ENCODE peak calls at places on chromosome 17, in ten cellular contexts. A, Q, Y, F, N, I, S, J, Z and W are unnamed samples.

GRCh38 chr17:7173687-7174602 is 5.2 kb downstream of the ASGR1 start:
- DNase-seq in A (peak; percentile 54), Q (peak; percentile 83), Y (no peak), F (no peak), N (peak; percentile 63), I (peak; percentile 90), S (peak; percentile 34), J (no peak), Z (no peak), W (no peak)

GRCh38 chr17:27873746-27874145 is 19.4 kb downstream of the LYRM9 start:
- DNase-seq in A (no peak), Q (no peak), Y (no peak), F (no peak), N (no peak), I (no peak), S (no peak), J (no peak), Z (no peak), W (peak; percentile 29)

GRCh38 chr17:76556759-76557367 is 17.0 kb downstream of the PRCD start:
- DNase-seq in A (no peak), Q (no peak), Y (peak; percentile 49), F (no peak), N (no peak), I (peak; percentile 88), S (peak; percentile 80), J (no peak), Z (peak; percentile 53), W (peak; percentile 55)

GRCh38 chr17:9332164-9332527 is 243.5 kb downstream of the STX8 start:
- DNase-seq in A (no peak), Q (no peak), Y (no peak), F (no peak), N (no peak), I (no peak), S (no peak), J (no peak), Z (no peak), W (no peak)

GRCh38 chr17:82367724-82368524 is 3.6 kb upstream of the UTS2R start:
- DNase-seq in A (no peak), Q (no peak), Y (peak; percentile 11), F (no peak), N (peak; percentile 42), I (no peak), S (no peak), J (no peak), Z (peak; percentile 81), W (no peak)

GRCh38 chr17:21510686-21511367 is 134.7 kb downstream of the KCNJ12 start:
- DNase-seq in A (no peak), Q (no peak), Y (no peak), F (no peak), N (no peak), I (no peak), S (no peak), J (no peak), Z (no peak), W (no peak)

GRCh38 chr17:62703269-62703775 is 75.9 kb downstream of the MRC2 start:
- DNase-seq in A (no peak), Q (peak; percentile 96), Y (peak; percentile 53), F (no peak), N (no peak), I (no peak), S (no peak), J (no peak), Z (peak; percentile 70), W (peak; percentile 55)

GRCh38 chr17:63523256-63523869 is at the start of gene KCNH6:
- DNase-seq in A (no peak), Q (no peak), Y (no peak), F (no peak), N (no peak), I (peak; percentile 23), S (no peak), J (no peak), Z (no peak), W (no peak)

GRCh38 chr17:38428643-38429371 is 543 bp downstream of the ARHGAP23 start:
- DNase-seq in A (peak; percentile 68), Q (peak; percentile 87), Y (peak; percentile 46), F (no peak), N (no peak), I (peak; percentile 89), S (peak; percentile 63), J (no peak), Z (no peak), W (peak; percentile 65)

GRCh38 chr17:38591759-38592241 is 14.0 kb downstream of the SRCIN1 start:
- DNase-seq in A (no peak), Q (peak; percentile 73), Y (no peak), F (no peak), N (no peak), I (no peak), S (peak; percentile 44), J (no peak), Z (no peak), W (peak; percentile 38)

GRCh38 chr17:278055-279028 is 74.3 kb downstream of the RPH3AL start:
- DNase-seq in A (no peak), Q (peak; percentile 11), Y (no peak), F (no peak), N (no peak), I (no peak), S (no peak), J (no peak), Z (no peak), W (no peak)

GRCh38 chr17:1766382-1767135 is 4.7 kb downstream of the SERPINF1 start:
- DNase-seq in A (peak; percentile 53), Q (no peak), Y (no peak), F (no peak), N (no peak), I (no peak), S (peak; percentile 30), J (no peak), Z (no peak), W (no peak)

GRCh38 chr17:1765576-1765975 is 3.7 kb downstream of the SERPINF1 start:
- DNase-seq in A (no peak), Q (no peak), Y (no peak), F (no peak), N (no peak), I (no peak), S (no peak), J (no peak), Z (no peak), W (no peak)

GRCh38 chr17:1762233-1762905 is 509 bp downstream of the SERPINF1 start:
- DNase-seq in A (peak; percentile 59), Q (no peak), Y (peak; percentile 39), F (peak; percentile 16), N (peak; percentile 18), I (no peak), S (peak; percentile 72), J (no peak), Z (no peak), W (peak; percentile 52)

GRCh38 chr17:1764274-1764673 is 2.4 kb downstream of the SERPINF1 start:
- DNase-seq in A (peak; percentile 71), Q (peak; percentile 85), Y (peak; percentile 87), F (peak; percentile 75), N (no peak), I (peak; percentile 86), S (peak; percentile 96), J (peak; percentile 76), Z (no peak), W (peak; percentile 94)

GRCh38 chr17:1762906-1763829 is 1.3 kb downstream of the SERPINF1 start:
- DNase-seq in A (peak; percentile 50), Q (no peak), Y (peak; percentile 74), F (peak; percentile 43), N (no peak), I (no peak), S (peak; percentile 89), J (no peak), Z (peak; percentile 38), W (peak; percentile 85)
- H3K4me3 ChIP-seq in A (peak overlapping the region; percentile 56), Q (no peak overlapping the region), Y (peak overlapping the region; percentile 51), F (peak overlapping the region; percentile 75), N (peak overlapping the region; percentile 12), I (peak overlapping the region; percentile 31), S (peak overlapping the region; percentile 76), J (peak overlapping the region; percentile 66), Z (no peak overlapping the region), W (peak overlapping the region; percentile 73)

GRCh38 chr17:44548714-44549230 is 8.5 kb upstream of the FZD2 start:
- DNase-seq in A (no peak), Q (no peak), Y (no peak), F (no peak), N (no peak), I (no peak), S (no peak), J (no peak), Z (no peak), W (no peak)

GRCh38 chr17:44543905-44544523 is 13.3 kb upstream of the FZD2 start:
- DNase-seq in A (no peak), Q (no peak), Y (no peak), F (no peak), N (no peak), I (no peak), S (no peak), J (no peak), Z (no peak), W (no peak)

GRCh38 chr17:44546711-44547606 is 10.3 kb upstream of the FZD2 start:
- DNase-seq in A (no peak), Q (no peak), Y (peak; percentile 73), F (no peak), N (no peak), I (no peak), S (peak; percentile 66), J (no peak), Z (no peak), W (peak; percentile 53)

GRCh38 chr17:44549736-44550135 is 7.5 kb upstream of the FZD2 start:
- DNase-seq in A (no peak), Q (no peak), Y (no peak), F (no peak), N (no peak), I (no peak), S (no peak), J (no peak), Z (no peak), W (no peak)

GRCh38 chr17:44547625-44548297 is 9.5 kb upstream of the FZD2 start:
- DNase-seq in A (peak; percentile 17), Q (no peak), Y (no peak), F (no peak), N (no peak), I (no peak), S (peak; percentile 59), J (no peak), Z (no peak), W (no peak)
- TF ChIP-seq CTCF in A (no peak), Q (no peak), Y (no peak), F (no peak), N (no peak), I (no peak), S (no peak), J (no peak), Z (no peak), W (no peak)

DNA sequence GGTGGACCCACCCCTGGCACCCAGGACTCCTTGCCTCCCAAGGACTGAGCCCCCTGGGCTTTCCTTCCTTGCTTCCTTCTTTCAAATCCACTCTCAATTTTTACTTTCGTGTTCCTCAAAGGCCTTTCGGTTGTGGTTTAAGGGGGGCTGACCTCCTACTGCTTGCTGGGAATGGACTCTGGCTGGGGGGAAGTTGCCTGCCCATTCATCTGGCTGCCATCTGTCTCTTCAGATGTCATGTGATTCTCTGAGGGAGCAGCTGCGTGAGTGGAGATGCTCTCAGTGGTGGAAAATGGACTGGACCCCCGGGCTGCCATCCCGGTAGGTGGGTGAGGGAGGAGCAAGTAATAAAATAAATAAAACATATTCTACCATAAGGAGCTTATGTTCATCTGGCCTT is 93.8 kb upstream of the RPRML start:
- DNase-seq in A (no peak), Q (no peak), Y (peak; percentile 33), F (no peak), N (no peak), I (no peak), S (no peak), J (no peak), Z (no peak), W (peak; percentile 83)
- H3K4me3 ChIP-seq in A (no peak overlapping the region), Q (no peak overlapping the region), Y (no peak overlapping the region), F (no peak overlapping the region), N (no peak overlapping the region), I (no peak overlapping the region), S (no peak overlapping the region), J (no peak overlapping the region), Z (no peak overlapping the region), W (no peak overlapping the region)

GRCh38 chr17:14950216-14950615 is 314.9 kb downstream of the PMP22 start:
- DNase-seq in A (no peak), Q (no peak), Y (peak; percentile 5), F (no peak), N (no peak), I (no peak), S (no peak), J (no peak), Z (no peak), W (peak; percentile 77)
- TF ChIP-seq CTCF in A (no peak), Q (no peak), Y (no peak), F (no peak), N (no peak), I (no peak), S (no peak), J (no peak), Z (no peak), W (no peak)